ENCODE peak calls at places on chromosomes 13 and 19, in six cellular contexts. T is T follicular helper cell, C is aorta, Y is HTR-8/SVneo, L is astrocyte of the cerebellum, P is GM23248. G is an unnamed sample.

GRCh38 chr13:46598140-46598819 is 45.3 kb downstream of the LRCH1 start:
- DNase-seq in T (no peak), C (no peak), Y (no peak), L (no peak), P (no peak), G (no peak)

GRCh38 chr19:49927526-49928264 is 1.3 kb upstream of the ATF5 start:
- DNase-seq in T (no peak), C (no peak), Y (no peak), L (no peak), P (no peak), G (no peak)

GRCh38 chr13:69617587-69617986 is 490.0 kb upstream of the ATXN8OS start:
- DNase-seq in T (no peak), C (no peak), Y (no peak), L (no peak), P (no peak), G (no peak)

GRCh38 chr19:28823338-28823961 is 389.5 kb downstream of the UQCRFS1 start:
- DNase-seq in T (no peak), C (no peak), Y (no peak), L (no peak), P (no peak), G (no peak)

GRCh38 chr19:14459703-14460102 is 15.5 kb downstream of the PTGER1 start:
- DNase-seq in T (no peak), C (no peak), Y (no peak), L (no peak), P (no peak), G (no peak)

GRCh38 chr19:41373993-41374392 is 2.3 kb upstream of the TMEM91 start:
- DNase-seq in T (no peak), C (peak), Y (peak), L (peak), P (peak), G (peak)

GRCh38 chr13:44084146-44084545 is 204.4 kb downstream of the LACC1 start:
- DNase-seq in T (no peak), C (no peak), Y (no peak), L (no peak), P (no peak), G (no peak)

GRCh38 chr19:5547881-5548280 is 19.9 kb downstream of the TINCR start:
- DNase-seq in T (no peak), C (no peak), Y (peak), L (peak), P (peak), G (no peak)

GRCh38 chr13:50981686-50982085 is 72.1 kb downstream of the RNASEH2B start:
- DNase-seq in T (no peak), C (no peak), Y (no peak), L (no peak), P (no peak), G (no peak)

GRCh38 chr19:13212759-13213330 is 62.6 kb downstream of the IER2 start:
- DNase-seq in T (peak), C (peak), Y (peak), L (no peak), P (peak), G (peak)

GRCh38 chr13:33536639-33537425 is 251.3 kb upstream of the STARD13 start:
- DNase-seq in T (no peak), C (no peak), Y (no peak), L (peak), P (peak), G (no peak)

GRCh38 chr19:3284759-3285646 is 60.5 kb downstream of the CELF5 start:
- DNase-seq in T (peak), C (peak), Y (peak), L (no peak), P (peak), G (peak)

GRCh38 chr13:99217461-99218101 is 16.9 kb downstream of the UBAC2 start:
- DNase-seq in T (no peak), C (no peak), Y (no peak), L (no peak), P (no peak), G (no peak)

GRCh38 chr13:48749699-48750473 is 96.2 kb downstream of the CYSLTR2 start:
- DNase-seq in T (peak), C (peak), Y (peak), L (peak), P (peak), G (peak)

GRCh38 chr19:30882411-30883005 is 466.7 kb downstream of the TSHZ3 start:
- DNase-seq in T (no peak), C (no peak), Y (no peak), L (no peak), P (no peak), G (no peak)

GRCh38 chr19:12034196-12034595 is 1.3 kb downstream of the ZNF433 start:
- DNase-seq in T (no peak), C (no peak), Y (no peak), L (no peak), P (peak), G (no peak)

GRCh38 chr19:21202865-21203494 is 61.1 kb downstream of the ZNF431 start:
- DNase-seq in T (peak), C (no peak), Y (peak), L (no peak), P (peak), G (no peak)

GRCh38 chr13:25143693-25144092 is 28.4 kb downstream of the AMER2 start:
- DNase-seq in T (no peak), C (no peak), Y (no peak), L (no peak), P (no peak), G (no peak)